ENCODE peak calls at places on chromosomes 4 and X, in eight cellular contexts. U is astrocyte, K is PC-3, W is GM23248, Z is fibroblast of lung, E is adipocyte, L is mammary epithelial cell, C is H1. D is an unnamed sample. For H3K36me3, the result is how much of the 10 kb centered on the place peaks cover.

GRCh38 chrX:120725874-120726273 is 96.0 kb upstream of the C1GALT1C1 start:
- DNase-seq in U (no peak), K (no peak), W (no peak), Z (no peak), E (no peak), L (no peak), C (no peak), D (no peak)

GRCh38 chr4:74544655-74545361 is 99.9 kb downstream of the AREG start:
- DNase-seq in U (no peak), K (no peak), W (peak), Z (peak), E (no peak), L (no peak), C (no peak), D (no peak)

GRCh38 chr4:145805490-145805889 is 125.5 kb downstream of the C4orf51 start:
- DNase-seq in U (peak), K (no peak), W (no peak), Z (peak), E (peak), L (peak), C (peak), D (no peak)

GRCh38 chr4:100414016-100414790 is 103.6 kb downstream of the EMCN start:
- DNase-seq in U (peak), K (peak), W (peak), Z (peak), E (no peak), L (no peak), C (no peak), D (no peak)

GRCh38 chr4:47434931-47435330 is 28.6 kb downstream of the COMMD8 start:
- DNase-seq in U (no peak), K (no peak), W (no peak), Z (no peak), E (no peak), L (no peak), C (no peak), D (no peak)

GRCh38 chr4:99201687-99202086 is 17.4 kb downstream of the ADH6 start:
- DNase-seq in U (no peak), K (no peak), W (peak), Z (no peak), E (peak), L (no peak), C (no peak), D (no peak)

GRCh38 chr4:151004222-151004621 is 10.9 kb downstream of the LRBA start:
- DNase-seq in U (peak), K (peak), W (peak), Z (peak), E (no peak), L (peak), C (no peak), D (no peak)

GRCh38 chr4:73311428-73311827 is 52.8 kb upstream of the ANKRD17 start:
- DNase-seq in U (peak), K (peak), W (peak), Z (peak), E (peak), L (peak), C (no peak), D (no peak)

GRCh38 chr4:37803348-37803973 is 23.0 kb upstream of the PGM2 start:
- DNase-seq in U (peak), K (peak), W (peak), Z (peak), E (peak), L (peak), C (no peak), D (no peak)

GRCh38 chrX:51395807-51396728 is 63.4 kb downstream of the NUDT10 start:
- DNase-seq in U (no peak), K (no peak), W (peak), Z (peak), E (no peak), L (no peak), C (no peak), D (no peak)

GRCh38 chr4:40294339-40294738 is 40.8 kb upstream of the CHRNA9 start:
- DNase-seq in U (no peak), K (no peak), W (no peak), Z (no peak), E (no peak), L (no peak), C (no peak), D (no peak)

GRCh38 chr4:38691251-38692008 is 27.4 kb downstream of the KLF3 start:
- DNase-seq in U (peak), K (no peak), W (peak), Z (peak), E (no peak), L (no peak), C (no peak), D (no peak)

GRCh38 chrX:134377537-134377936 is 82.4 kb upstream of the HPRT1 start:
- DNase-seq in U (peak), K (peak), W (peak), Z (peak), E (peak), L (peak), C (no peak), D (no peak)
- H3K36me3 ChIP-seq in U (under half), K (under half), W (under half), Z (under half), E (under half), L (under half), C (under half), D (under half)

GRCh38 chr4:121155893-121156292 is 8.2 kb downstream of the TNIP3 start:
- DNase-seq in U (peak), K (peak), W (peak), Z (peak), E (peak), L (peak), C (no peak), D (no peak)
- H3K9ac ChIP-seq in U (peak), K (no peak), W (peak), Z (no peak), E (peak), L (no peak), C (no peak), D (no peak)

DNA sequence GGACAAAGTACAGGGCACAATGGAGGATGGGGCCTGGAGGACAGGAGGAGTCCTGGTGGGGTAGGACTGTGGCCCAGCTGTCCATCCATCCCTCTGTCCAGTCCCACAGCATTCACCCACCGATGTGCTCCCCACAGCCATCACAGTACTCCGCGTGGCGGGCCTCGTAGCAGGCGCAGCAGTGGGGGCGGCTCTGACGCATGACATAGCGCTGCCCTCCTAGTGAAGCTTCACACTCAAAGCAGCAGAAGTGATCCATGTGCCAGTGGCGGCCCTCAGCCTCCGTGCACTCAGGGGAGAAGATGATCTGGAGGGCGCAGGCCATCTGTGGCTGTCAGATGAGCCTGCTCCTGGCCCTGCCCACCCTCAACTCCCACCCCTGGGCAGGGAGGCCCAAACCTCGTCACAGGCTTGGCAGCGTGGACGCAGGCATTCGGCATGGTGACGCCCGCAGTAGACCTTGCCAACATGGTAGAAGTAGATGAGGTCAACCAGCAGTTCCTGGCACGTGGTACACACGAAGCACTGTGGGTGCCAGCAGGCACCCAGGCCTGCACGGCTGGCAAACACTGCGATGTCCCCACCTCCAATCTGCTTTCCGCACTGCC is 6.3 kb downstream of the PLP2 start:
- DNase-seq in U (no peak), K (no peak), W (no peak), Z (no peak), E (no peak), L (no peak), C (no peak), D (no peak)
- H3K36me3 ChIP-seq in U (under half), K (under half), W (under half), Z (under half), E (under half), L (under half), C (under half), D (under half)

DNA sequence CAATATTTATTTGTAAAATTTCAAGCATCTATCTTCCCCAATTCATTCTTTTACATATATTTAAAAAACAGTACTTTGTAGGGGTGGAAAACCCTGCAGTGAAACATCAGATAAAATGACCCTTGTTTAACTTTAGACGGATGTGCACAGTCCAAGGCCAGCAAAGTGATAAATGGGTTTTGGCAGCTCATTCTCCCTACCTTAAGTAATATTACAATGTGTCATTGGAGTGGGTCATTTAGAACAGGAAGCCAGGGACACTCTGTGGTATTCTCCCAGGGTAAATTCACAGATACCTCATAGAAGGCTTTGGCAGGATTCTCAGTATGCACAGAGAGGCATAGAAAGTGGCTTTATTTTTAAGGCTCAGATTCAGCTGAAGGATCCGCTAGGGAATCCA is 206.6 kb downstream of the RASL11B start:
- DNase-seq in U (peak), K (peak), W (peak), Z (peak), E (no peak), L (peak), C (no peak), D (no peak)
- H3K9ac ChIP-seq in U (no peak), K (no peak), W (no peak), Z (no peak), E (no peak), L (no peak), C (no peak), D (no peak)

D was measured in keratinocyte.